ENCODE peak calls at places on chromosome 6, in six cellular contexts. One of them, this sample, is unnamed.

GRCh38 chr6:1223312-1223603 is 88.6 kb upstream of the FOXQ1 start:
- DNase-seq in H1: no peak
- DNase-seq in K562: no peak
- DNase-seq in HCT116: no peak
- DNase-seq in SK-N-SH: no peak
- DNase-seq in HepG2: no peak
- DNase-seq in this sample: no peak

GRCh38 chr6:84731901-84732300 is 32.5 kb downstream of the TBX18 start:
- DNase-seq in SK-N-SH: no peak
- DNase-seq in HCT116: no peak
- DNase-seq in K562: no peak
- DNase-seq in H1: no peak
- DNase-seq in HepG2: no peak
- DNase-seq in this sample: no peak

GRCh38 chr6:132919028-132919427 is 104.7 kb downstream of the RPS12 start:
- DNase-seq in HCT116: no peak
- DNase-seq in HepG2: no peak
- DNase-seq in K562: no peak
- DNase-seq in SK-N-SH: peak
- DNase-seq in H1: no peak
- DNase-seq in this sample: no peak

GRCh38 chr6:101266063-101266462 is 127.4 kb upstream of the GRIK2 start:
- DNase-seq in HCT116: no peak
- DNase-seq in SK-N-SH: no peak
- DNase-seq in HepG2: no peak
- DNase-seq in H1: no peak
- DNase-seq in K562: no peak
- DNase-seq in this sample: no peak

GRCh38 chr6:33766921-33767700 is 20.4 kb upstream of the IP6K3 start:
- DNase-seq in H1: no peak
- DNase-seq in K562: no peak
- DNase-seq in HCT116: no peak
- DNase-seq in SK-N-SH: no peak
- DNase-seq in HepG2: no peak
- DNase-seq in this sample: no peak

GRCh38 chr6:169936355-169936975 is 185.0 kb downstream of the ERMARD start:
- DNase-seq in K562: no peak
- DNase-seq in H1: no peak
- DNase-seq in HCT116: no peak
- DNase-seq in HepG2: no peak
- DNase-seq in SK-N-SH: no peak
- DNase-seq in this sample: no peak

GRCh38 chr6:133637874-133638273 is 251.0 kb upstream of the TCF21 start:
- DNase-seq in SK-N-SH: no peak
- DNase-seq in K562: no peak
- DNase-seq in HepG2: no peak
- DNase-seq in HCT116: no peak
- DNase-seq in H1: no peak
- DNase-seq in this sample: no peak

GRCh38 chr6:100177956-100178355 is 183.9 kb upstream of the MCHR2 start:
- DNase-seq in HCT116: no peak
- DNase-seq in H1: no peak
- DNase-seq in K562: no peak
- DNase-seq in HepG2: no peak
- DNase-seq in SK-N-SH: no peak
- DNase-seq in this sample: no peak

GRCh38 chr6:143772662-143773061 is 70.5 kb upstream of the LTV1 start:
- DNase-seq in K562: no peak
- DNase-seq in SK-N-SH: no peak
- DNase-seq in H1: no peak
- DNase-seq in HCT116: no peak
- DNase-seq in HepG2: no peak
- DNase-seq in this sample: no peak

GRCh38 chr6:18530201-18530600 is 143.1 kb downstream of the RNF144B start:
- DNase-seq in HCT116: no peak
- DNase-seq in HepG2: no peak
- DNase-seq in SK-N-SH: no peak
- DNase-seq in H1: no peak
- DNase-seq in K562: no peak
- DNase-seq in this sample: no peak

GRCh38 chr6:42929928-42930360 is 664 bp downstream of the CNPY3 start:
- DNase-seq in SK-N-SH: peak
- DNase-seq in HepG2: no peak
- DNase-seq in H1: no peak
- DNase-seq in K562: peak
- DNase-seq in HCT116: no peak
- DNase-seq in this sample: peak

GRCh38 chr6:5302995-5303622 is 41.8 kb downstream of the FARS2 start:
- DNase-seq in K562: peak
- DNase-seq in H1: peak
- DNase-seq in HepG2: peak
- DNase-seq in HCT116: peak
- DNase-seq in SK-N-SH: no peak
- DNase-seq in this sample: peak

GRCh38 chr6:99882151-99882702 is 111.8 kb downstream of the MCHR2 start:
- DNase-seq in SK-N-SH: no peak
- DNase-seq in H1: no peak
- DNase-seq in HCT116: no peak
- DNase-seq in HepG2: no peak
- DNase-seq in K562: no peak
- DNase-seq in this sample: no peak

GRCh38 chr6:29641430-29642213 is 8.6 kb upstream of the GABBR1 start:
- DNase-seq in HCT116: no peak
- DNase-seq in SK-N-SH: no peak
- DNase-seq in K562: peak
- DNase-seq in HepG2: no peak
- DNase-seq in H1: no peak
- DNase-seq in this sample: no peak

GRCh38 chr6:138601128-138601527 is 101.8 kb upstream of the NHSL1 start:
- DNase-seq in K562: no peak
- DNase-seq in HepG2: no peak
- DNase-seq in H1: no peak
- DNase-seq in HCT116: no peak
- DNase-seq in SK-N-SH: no peak
- DNase-seq in this sample: no peak

DNA sequence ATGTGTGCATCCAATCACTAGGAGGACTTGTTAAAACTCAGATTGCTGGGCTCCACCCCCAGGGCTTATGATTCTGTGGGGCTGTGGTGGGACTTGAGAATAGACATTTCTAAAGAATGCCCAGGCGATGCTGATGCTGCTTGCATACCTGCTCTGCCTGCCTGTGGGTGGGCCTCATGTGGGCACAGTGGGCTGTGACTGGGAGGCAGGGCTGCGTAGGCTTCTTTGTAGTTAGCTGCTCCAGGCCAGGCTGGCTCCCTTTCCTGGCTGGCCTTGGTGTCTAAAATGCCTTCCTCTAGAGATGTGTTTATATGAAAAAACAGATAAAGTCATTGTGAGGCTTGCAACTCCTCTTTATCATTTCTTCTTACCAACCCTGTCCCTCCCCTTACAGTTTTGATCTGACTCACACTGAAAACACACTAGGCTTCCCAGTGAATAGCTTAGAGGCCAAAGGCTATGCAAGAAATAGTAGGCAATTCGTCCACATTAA is 495.5 kb upstream of the MAP3K7 start:
- DNase-seq in HepG2: no peak
- DNase-seq in HCT116: no peak
- DNase-seq in SK-N-SH: no peak
- DNase-seq in K562: no peak
- DNase-seq in H1: peak
- DNase-seq in this sample: no peak
- H3K27ac ChIP-seq in HepG2: no peak
- H3K27ac ChIP-seq in HCT116: no peak
- H3K27ac ChIP-seq in SK-N-SH: no peak
- H3K27ac ChIP-seq in K562: no peak
- H3K27ac ChIP-seq in H1: no peak
- H3K27ac ChIP-seq in this sample: no peak

DNA sequence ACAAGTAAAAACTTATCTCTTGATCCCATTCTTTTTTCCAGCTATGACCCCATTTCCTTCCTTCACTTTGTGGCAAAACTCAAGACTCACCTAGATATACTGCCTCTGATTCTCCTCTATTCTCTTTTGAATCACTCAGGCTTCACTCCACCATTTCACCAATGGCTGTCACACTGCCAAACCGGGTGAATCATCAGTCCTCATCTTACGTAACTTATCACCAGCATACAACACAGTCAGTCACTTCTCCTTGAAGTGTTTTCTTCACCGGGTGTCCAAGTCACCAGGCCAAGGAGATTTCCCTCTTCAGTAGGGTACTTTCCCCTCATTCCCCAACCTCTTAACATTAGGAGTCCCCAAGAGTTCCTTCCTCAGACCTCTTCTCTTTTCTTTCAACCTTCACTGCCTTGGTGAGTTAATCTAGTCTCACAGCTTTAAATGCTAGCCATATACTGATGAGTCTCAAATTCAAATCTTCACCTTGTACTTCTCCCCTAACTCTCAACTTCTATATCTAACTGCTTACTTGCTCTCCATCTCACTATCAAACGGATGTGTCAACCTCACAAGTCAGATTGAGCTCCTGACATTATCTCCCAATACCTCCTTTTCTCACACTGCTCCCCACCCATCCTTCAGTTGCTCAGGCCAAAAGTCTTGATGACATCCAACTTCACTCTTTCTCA is 6.0 kb downstream of the TMEM242 start:
- DNase-seq in HCT116: peak
- DNase-seq in K562: peak
- DNase-seq in HepG2: peak
- DNase-seq in SK-N-SH: no peak
- DNase-seq in H1: no peak
- DNase-seq in this sample: no peak
- TF ChIP-seq YY1 in HCT116: no peak
- TF ChIP-seq YY1 in K562: no peak
- TF ChIP-seq YY1 in HepG2: no peak
- TF ChIP-seq YY1 in SK-N-SH: no peak
- TF ChIP-seq YY1 in H1: no peak
- TF ChIP-seq YY1 in this sample: no peak

DNA sequence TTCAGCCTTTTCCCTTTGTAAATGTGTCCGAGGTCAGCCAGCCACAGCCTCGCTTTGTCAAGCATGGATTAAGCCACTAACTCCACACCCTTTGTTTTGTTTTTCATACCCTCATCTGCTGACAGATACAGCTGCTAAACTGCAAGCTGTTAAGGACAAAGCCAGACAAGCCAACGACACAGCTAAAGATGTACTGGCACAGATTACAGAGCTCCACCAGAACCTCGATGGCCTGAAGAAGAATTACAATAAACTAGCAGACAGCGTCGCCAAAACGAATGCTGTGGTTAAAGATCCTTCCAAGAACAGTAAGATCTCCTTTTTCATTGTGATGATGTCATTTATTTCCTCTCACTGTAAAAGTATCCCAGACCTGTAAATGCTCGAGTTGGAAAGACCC is 269.3 kb downstream of the ARHGAP18 start:
- DNase-seq in H1: no peak
- DNase-seq in HepG2: no peak
- DNase-seq in K562: peak
- DNase-seq in SK-N-SH: no peak
- DNase-seq in HCT116: no peak
- DNase-seq in this sample: no peak
- H3K27ac ChIP-seq in H1: no peak
- H3K27ac ChIP-seq in HepG2: no peak
- H3K27ac ChIP-seq in K562: no peak
- H3K27ac ChIP-seq in SK-N-SH: no peak
- H3K27ac ChIP-seq in HCT116: no peak
- H3K27ac ChIP-seq in this sample: no peak

GRCh38 chr6:147223751-147224150 is 19.5 kb downstream of the STXBP5 start:
- DNase-seq in HepG2: no peak
- DNase-seq in HCT116: no peak
- DNase-seq in K562: no peak
- DNase-seq in H1: no peak
- DNase-seq in SK-N-SH: no peak
- DNase-seq in this sample: no peak
- TF ChIP-seq YY1 in HepG2: no peak
- TF ChIP-seq YY1 in HCT116: no peak
- TF ChIP-seq YY1 in K562: no peak
- TF ChIP-seq YY1 in H1: no peak
- TF ChIP-seq YY1 in SK-N-SH: no peak
- TF ChIP-seq YY1 in this sample: no peak